ENCODE peak calls at places on chromosomes 16 and 17, in five cellular contexts. R, B, E, S and T are unnamed samples.

GRCh38 chr17:15456972-15457722 is 10.3 kb downstream of the CDRT4 start:
- DNase-seq in B (no peak), R (peak), S (peak), E (no peak), T (no peak)

GRCh38 chr16:65422934-65423333 is 301.1 kb upstream of the CDH11 start:
- DNase-seq in S (no peak), E (no peak), R (no peak), B (no peak), T (no peak)

GRCh38 chr16:4212207-4212933 is 29.5 kb downstream of the SRL start:
- DNase-seq in E (no peak), B (no peak), S (no peak), R (peak), T (no peak)

GRCh38 chr17:8046929-8047768 is 8.3 kb downstream of the ALOX15B start:
- DNase-seq in S (no peak), R (no peak), B (no peak), E (no peak), T (no peak)

GRCh38 chr16:51637744-51638100 is 486.7 kb upstream of the SALL1 start:
- DNase-seq in B (no peak), R (no peak), E (no peak), S (no peak), T (no peak)

GRCh38 chr16:65375651-65376050 is 253.8 kb upstream of the CDH11 start:
- DNase-seq in B (no peak), R (no peak), S (no peak), E (no peak), T (no peak)

GRCh38 chr16:86755571-86756006 is 177.2 kb downstream of the FOXL1 start:
- DNase-seq in E (no peak), R (no peak), S (no peak), B (no peak), T (no peak)

GRCh38 chr17:34386925-34387550 is 24.0 kb upstream of the CCL1 start:
- DNase-seq in S (no peak), B (no peak), E (no peak), R (no peak), T (no peak)

GRCh38 chr16:28293589-28293935 is 1.2 kb downstream of the SBK1 start:
- DNase-seq in E (no peak), B (no peak), S (no peak), R (no peak), T (no peak)

GRCh38 chr17:2691965-2692780 is 19.4 kb downstream of the CLUH start:
- DNase-seq in R (no peak), E (no peak), B (no peak), S (no peak), T (no peak)

GRCh38 chr17:44213403-44214229 is 5.9 kb downstream of the UBTF start:
- DNase-seq in B (no peak), E (no peak), R (no peak), S (no peak), T (no peak)

GRCh38 chr16:57970971-57971370 is at the start of gene CNGB1:
- DNase-seq in B (peak), S (no peak), E (no peak), R (no peak), T (no peak)

GRCh38 chr17:2027528-2028233 is 2.3 kb upstream of the DPH1 start:
- DNase-seq in R (no peak), E (no peak), B (no peak), S (no peak), T (no peak)

GRCh38 chr17:33121272-33121671 is 129.6 kb downstream of the SPACA3 start:
- DNase-seq in E (no peak), S (no peak), R (no peak), B (no peak), T (no peak)

GRCh38 chr16:69820926-69821541 is 58.9 kb downstream of the WWP2 start:
- DNase-seq in E (no peak), B (no peak), R (no peak), S (peak), T (no peak)

GRCh38 chr17:65727832-65728231 is 166.4 kb upstream of the AXIN2 start:
- DNase-seq in R (no peak), E (no peak), B (no peak), S (no peak), T (no peak)

GRCh38 chr16:73610160-73610559 is 562.2 kb upstream of the ZFHX3 start:
- DNase-seq in S (no peak), E (no peak), B (no peak), R (no peak), T (no peak)

GRCh38 chr16:31472559-31473203 is 729 bp downstream of the TGFB1I1 start:
- DNase-seq in S (peak), R (peak), E (no peak), B (peak), T (no peak)

DNA sequence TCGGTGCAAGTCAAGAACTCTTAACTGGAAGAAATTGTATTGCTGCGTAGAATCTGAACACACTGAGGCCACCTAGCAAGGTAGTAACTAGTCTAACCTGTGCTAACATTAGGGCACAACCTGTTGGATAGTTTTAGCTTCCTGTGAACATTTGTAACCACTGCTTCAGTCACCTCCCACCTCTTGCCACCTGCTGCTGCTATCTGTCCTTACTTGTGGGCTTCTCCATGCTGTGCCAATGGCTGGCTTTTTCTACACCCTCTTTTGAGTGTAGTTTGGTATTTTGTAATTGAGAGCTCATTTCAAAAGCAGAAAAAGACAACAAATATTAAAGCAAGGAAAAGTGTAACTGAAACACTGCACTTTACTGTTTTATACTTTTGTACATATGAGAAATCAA is 7.7 kb upstream of the RASL10B start:
- DNase-seq in R (no peak), B (no peak), E (no peak), S (no peak), T (no peak)
- TF ChIP-seq CTCF in R (no peak), B (no peak), E (no peak), S (no peak), T (no peak)

GRCh38 chr16:80570106-80570478 is 29.3 kb downstream of the DYNLRB2 start:
- DNase-seq in R (no peak), E (no peak), B (no peak), S (no peak), T (no peak)
- H3K4me3 ChIP-seq in R (no peak), E (no peak), B (no peak), S (no peak), T (no peak)

GRCh38 chr17:63477471-63478440 is 895 bp downstream of the ACE start:
- DNase-seq in R (no peak), E (no peak), B (no peak), S (no peak), T (no peak)

GRCh38 chr17:63480192-63480784 is 3.4 kb downstream of the ACE start:
- DNase-seq in R (no peak), S (no peak), B (no peak), E (no peak), T (no peak)

GRCh38 chr17:63479495-63480184 is 2.8 kb downstream of the ACE start:
- DNase-seq in E (no peak), S (no peak), R (no peak), B (no peak), T (no peak)

GRCh38 chr17:63476857-63477470 is at the start of gene ACE:
- DNase-seq in E (no peak), S (no peak), R (no peak), B (no peak), T (no peak)

GRCh38 chr17:63478814-63479494 is 2.1 kb downstream of the ACE start:
- DNase-seq in R (peak), E (no peak), B (peak), S (peak), T (peak)
- TF ChIP-seq CTCF in R (no peak), E (peak), B (peak), S (peak), T (peak)

DNA sequence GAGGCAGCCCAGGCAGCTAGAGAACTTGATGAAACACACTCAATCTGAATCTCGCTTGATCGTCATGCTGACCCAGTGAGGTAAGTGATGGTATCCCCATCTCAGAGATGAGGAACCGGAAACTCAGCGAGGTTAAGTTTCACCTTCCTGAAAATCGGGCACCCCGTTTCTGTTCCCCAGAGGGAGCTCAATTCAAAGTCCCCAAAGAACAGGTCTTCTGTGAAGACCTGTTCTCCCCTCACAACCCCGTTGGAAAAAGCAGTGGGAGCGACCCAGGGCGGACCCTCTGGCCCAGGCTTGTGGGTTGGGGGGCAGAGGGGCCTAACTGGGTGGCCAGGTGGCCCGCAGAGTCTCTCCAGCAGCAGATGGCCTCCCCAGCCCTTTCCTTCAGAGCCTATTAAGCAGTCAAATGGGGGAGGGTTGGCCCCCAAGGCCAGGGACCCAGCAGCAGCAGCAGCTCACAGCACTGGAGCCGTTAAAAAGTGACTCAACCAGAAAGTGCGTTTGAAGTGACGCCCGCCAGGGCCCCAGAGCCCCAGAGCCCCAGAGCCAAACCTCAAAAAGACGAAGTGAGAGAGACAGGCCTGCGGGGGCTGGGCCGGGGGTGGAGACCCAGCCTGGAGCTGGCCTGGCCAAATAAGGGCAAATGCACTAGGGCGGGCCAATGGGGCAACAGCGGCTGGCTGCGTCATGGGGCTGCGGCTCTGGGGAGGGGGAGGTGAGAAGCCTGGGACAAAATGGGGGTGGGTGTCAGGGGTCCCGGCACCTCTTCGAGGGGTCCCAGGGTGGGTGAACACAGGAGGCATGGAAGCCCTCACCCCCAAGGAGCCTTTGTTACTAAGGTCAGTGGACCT is 9.2 kb upstream of the TSPOAP1 start:
- DNase-seq in B (peak), R (no peak), S (peak), E (peak), T (peak)
- H3K4me3 ChIP-seq in B (peak), R (no peak), S (no peak), E (peak), T (peak)

DNA sequence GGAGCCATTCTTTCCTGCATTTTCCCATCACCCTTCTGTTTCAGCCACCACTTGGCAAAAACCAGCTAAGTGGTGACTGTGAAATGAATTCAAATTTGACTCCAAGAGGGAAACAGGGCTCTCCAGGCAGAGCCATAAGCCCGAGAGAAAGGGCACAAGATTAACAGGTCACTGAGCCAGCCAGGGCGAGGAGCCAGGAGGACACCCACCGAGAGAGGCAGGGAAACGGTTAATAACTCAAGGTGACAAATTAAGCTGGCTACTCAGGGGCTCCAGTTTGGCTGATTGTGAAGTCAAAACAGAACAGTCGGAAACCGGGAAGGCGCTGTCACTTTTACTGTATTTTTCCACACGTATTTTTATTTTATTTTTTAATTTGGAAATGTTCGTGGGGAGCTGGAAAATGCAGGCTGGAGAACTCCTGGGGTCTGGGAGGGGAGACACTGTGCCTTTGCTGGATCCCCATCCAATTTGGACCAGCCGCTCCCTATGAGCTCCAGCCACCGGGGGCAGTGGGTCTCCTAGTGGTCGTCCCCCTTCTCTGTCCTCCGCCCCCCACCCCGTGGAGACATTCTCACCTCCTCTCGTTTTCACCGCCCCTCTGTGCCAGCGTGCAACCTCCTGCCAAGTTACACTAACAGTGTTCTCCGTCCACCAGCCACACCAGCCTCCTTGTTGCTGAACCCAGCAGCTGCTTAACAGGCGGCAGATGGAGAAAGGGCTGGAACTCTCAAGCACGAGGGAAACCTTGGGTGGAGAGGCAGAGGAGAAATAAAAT is 67.6 kb upstream of the SOX9 start:
- DNase-seq in S (no peak), B (no peak), E (no peak), R (no peak), T (no peak)
- TF ChIP-seq CTCF in S (no peak), B (no peak), E (no peak), R (no peak), T (no peak)

GRCh38 chr16:67190448-67191399 is 788 bp upstream of the EXOC3L1 start:
- DNase-seq in B (no peak), S (no peak), R (no peak), E (no peak), T (no peak)
- H3K4me3 ChIP-seq in B (peak), S (no peak), R (no peak), E (no peak), T (no peak)

GRCh38 chr17:39669897-39670735 is 1.9 kb downstream of the PNMT start:
- DNase-seq in B (no peak), E (no peak), S (no peak), R (no peak), T (no peak)
- TF ChIP-seq CTCF in B (no peak), E (no peak), S (no peak), R (no peak), T (no peak)